ENCODE peak calls at places on chromosomes 12 and 14, in seven cellular contexts. One of them, this sample, is unnamed.

GRCh38 chr12:45591635-45592034 is 137.9 kb upstream of the ARID2 start:
- DNase-seq in HS-5: no peak
- DNase-seq in T-helper 2 cell treated with Interferon-gamma antibody and Interleukin-4, amounts not matched to agents 5 μg/mL and 100 μg/mL, for 36 hours: no peak
- DNase-seq in foreskin fibroblast: no peak
- DNase-seq in Ammon's horn: no peak
- DNase-seq in activated naive CD4-positive, alpha-beta T cell treated with Interleukin-2 at 50 U/mL for 16 hours: no peak
- DNase-seq in amygdala: no peak
- DNase-seq in this sample: no peak

GRCh38 chr12:64694130-64695078 is 64.8 kb downstream of the GNS start:
- DNase-seq in HS-5: no peak
- DNase-seq in T-helper 2 cell treated with Interferon-gamma antibody and Interleukin-4, amounts not matched to agents 5 μg/mL and 100 μg/mL, for 36 hours: no peak
- DNase-seq in foreskin fibroblast: no peak
- DNase-seq in Ammon's horn: no peak
- DNase-seq in activated naive CD4-positive, alpha-beta T cell treated with Interleukin-2 at 50 U/mL for 16 hours: no peak
- DNase-seq in amygdala: no peak
- DNase-seq in this sample: no peak

GRCh38 chr12:10030446-10030845 is at the start of gene CLEC9A:
- DNase-seq in HS-5: no peak
- DNase-seq in T-helper 2 cell treated with Interferon-gamma antibody and Interleukin-4, amounts not matched to agents 5 μg/mL and 100 μg/mL, for 36 hours: no peak
- DNase-seq in foreskin fibroblast: no peak
- DNase-seq in Ammon's horn: no peak
- DNase-seq in activated naive CD4-positive, alpha-beta T cell treated with Interleukin-2 at 50 U/mL for 16 hours: no peak
- DNase-seq in amygdala: no peak
- DNase-seq in this sample: no peak

GRCh38 chr12:48758186-48758585 is 30.7 kb downstream of the ADCY6 start:
- DNase-seq in HS-5: no peak
- DNase-seq in T-helper 2 cell treated with Interferon-gamma antibody and Interleukin-4, amounts not matched to agents 5 μg/mL and 100 μg/mL, for 36 hours: no peak
- DNase-seq in foreskin fibroblast: peak; percentile 41
- DNase-seq in Ammon's horn: no peak
- DNase-seq in activated naive CD4-positive, alpha-beta T cell treated with Interleukin-2 at 50 U/mL for 16 hours: no peak
- DNase-seq in amygdala: no peak
- DNase-seq in this sample: no peak

GRCh38 chr12:14007638-14008037 is 26.2 kb upstream of the GRIN2B start:
- DNase-seq in HS-5: no peak
- DNase-seq in T-helper 2 cell treated with Interferon-gamma antibody and Interleukin-4, amounts not matched to agents 5 μg/mL and 100 μg/mL, for 36 hours: no peak
- DNase-seq in foreskin fibroblast: no peak
- DNase-seq in Ammon's horn: no peak
- DNase-seq in activated naive CD4-positive, alpha-beta T cell treated with Interleukin-2 at 50 U/mL for 16 hours: no peak
- DNase-seq in amygdala: no peak
- DNase-seq in this sample: no peak

GRCh38 chr12:122668268-122668667 is 34.9 kb downstream of the HCAR2 start:
- DNase-seq in HS-5: no peak
- DNase-seq in T-helper 2 cell treated with Interferon-gamma antibody and Interleukin-4, amounts not matched to agents 5 μg/mL and 100 μg/mL, for 36 hours: no peak
- DNase-seq in foreskin fibroblast: no peak
- DNase-seq in Ammon's horn: no peak
- DNase-seq in activated naive CD4-positive, alpha-beta T cell treated with Interleukin-2 at 50 U/mL for 16 hours: no peak
- DNase-seq in amygdala: no peak
- DNase-seq in this sample: no peak

GRCh38 chr12:80648866-80649265 is 58.6 kb upstream of the MYF6 start:
- DNase-seq in HS-5: peak; percentile 62
- DNase-seq in T-helper 2 cell treated with Interferon-gamma antibody and Interleukin-4, amounts not matched to agents 5 μg/mL and 100 μg/mL, for 36 hours: no peak
- DNase-seq in foreskin fibroblast: peak; percentile 83
- DNase-seq in Ammon's horn: no peak
- DNase-seq in activated naive CD4-positive, alpha-beta T cell treated with Interleukin-2 at 50 U/mL for 16 hours: no peak
- DNase-seq in amygdala: no peak
- DNase-seq in this sample: no peak

GRCh38 chr12:108193922-108194321 is 64.8 kb downstream of the WSCD2 start:
- DNase-seq in HS-5: no peak
- DNase-seq in T-helper 2 cell treated with Interferon-gamma antibody and Interleukin-4, amounts not matched to agents 5 μg/mL and 100 μg/mL, for 36 hours: no peak
- DNase-seq in foreskin fibroblast: peak; percentile 8
- DNase-seq in Ammon's horn: peak; percentile 27
- DNase-seq in activated naive CD4-positive, alpha-beta T cell treated with Interleukin-2 at 50 U/mL for 16 hours: peak; percentile 4
- DNase-seq in amygdala: no peak
- DNase-seq in this sample: no peak

GRCh38 chr14:77124345-77125274 is 17.0 kb downstream of the ZDHHC22 start:
- DNase-seq in HS-5: no peak
- DNase-seq in T-helper 2 cell treated with Interferon-gamma antibody and Interleukin-4, amounts not matched to agents 5 μg/mL and 100 μg/mL, for 36 hours: peak; percentile 63
- DNase-seq in foreskin fibroblast: peak; percentile 69
- DNase-seq in Ammon's horn: peak; percentile 78
- DNase-seq in activated naive CD4-positive, alpha-beta T cell treated with Interleukin-2 at 50 U/mL for 16 hours: peak; percentile 61
- DNase-seq in amygdala: peak; percentile 81
- DNase-seq in this sample: peak; percentile 18

GRCh38 chr12:66130267-66131066 is at the start of gene LLPH:
- DNase-seq in HS-5: no peak
- DNase-seq in T-helper 2 cell treated with Interferon-gamma antibody and Interleukin-4, amounts not matched to agents 5 μg/mL and 100 μg/mL, for 36 hours: peak; percentile 89
- DNase-seq in foreskin fibroblast: peak; percentile 94
- DNase-seq in Ammon's horn: peak; percentile 89
- DNase-seq in activated naive CD4-positive, alpha-beta T cell treated with Interleukin-2 at 50 U/mL for 16 hours: peak; percentile 92
- DNase-seq in amygdala: peak; percentile 89
- DNase-seq in this sample: peak; percentile 72

GRCh38 chr14:22466520-22466919 is 122.5 kb downstream of the DAD1 start:
- DNase-seq in HS-5: peak; percentile 6
- DNase-seq in T-helper 2 cell treated with Interferon-gamma antibody and Interleukin-4, amounts not matched to agents 5 μg/mL and 100 μg/mL, for 36 hours: no peak
- DNase-seq in foreskin fibroblast: peak; percentile 47
- DNase-seq in Ammon's horn: no peak
- DNase-seq in activated naive CD4-positive, alpha-beta T cell treated with Interleukin-2 at 50 U/mL for 16 hours: no peak
- DNase-seq in amygdala: no peak
- DNase-seq in this sample: no peak

GRCh38 chr14:37824936-37825698 is 229.7 kb downstream of the TTC6 start:
- DNase-seq in HS-5: no peak
- DNase-seq in T-helper 2 cell treated with Interferon-gamma antibody and Interleukin-4, amounts not matched to agents 5 μg/mL and 100 μg/mL, for 36 hours: no peak
- DNase-seq in foreskin fibroblast: peak; percentile 1
- DNase-seq in Ammon's horn: no peak
- DNase-seq in activated naive CD4-positive, alpha-beta T cell treated with Interleukin-2 at 50 U/mL for 16 hours: no peak
- DNase-seq in amygdala: no peak
- DNase-seq in this sample: no peak

GRCh38 chr14:31668348-31668747 is 107.1 kb downstream of the NUBPL start:
- DNase-seq in HS-5: no peak
- DNase-seq in T-helper 2 cell treated with Interferon-gamma antibody and Interleukin-4, amounts not matched to agents 5 μg/mL and 100 μg/mL, for 36 hours: no peak
- DNase-seq in foreskin fibroblast: no peak
- DNase-seq in Ammon's horn: no peak
- DNase-seq in activated naive CD4-positive, alpha-beta T cell treated with Interleukin-2 at 50 U/mL for 16 hours: no peak
- DNase-seq in amygdala: no peak
- DNase-seq in this sample: no peak

GRCh38 chr12:99809921-99810320 is 162.4 kb downstream of the GARIN6 start:
- DNase-seq in HS-5: no peak
- DNase-seq in T-helper 2 cell treated with Interferon-gamma antibody and Interleukin-4, amounts not matched to agents 5 μg/mL and 100 μg/mL, for 36 hours: no peak
- DNase-seq in foreskin fibroblast: no peak
- DNase-seq in Ammon's horn: no peak
- DNase-seq in activated naive CD4-positive, alpha-beta T cell treated with Interleukin-2 at 50 U/mL for 16 hours: no peak
- DNase-seq in amygdala: no peak
- DNase-seq in this sample: no peak

GRCh38 chr12:27940756-27941402 is 31.7 kb downstream of the PTHLH start:
- DNase-seq in HS-5: peak; percentile 62
- DNase-seq in T-helper 2 cell treated with Interferon-gamma antibody and Interleukin-4, amounts not matched to agents 5 μg/mL and 100 μg/mL, for 36 hours: peak; percentile 47
- DNase-seq in foreskin fibroblast: peak; percentile 87
- DNase-seq in Ammon's horn: peak; percentile 72
- DNase-seq in activated naive CD4-positive, alpha-beta T cell treated with Interleukin-2 at 50 U/mL for 16 hours: peak; percentile 82
- DNase-seq in amygdala: peak; percentile 59
- DNase-seq in this sample: peak; percentile 63

GRCh38 chr12:16611146-16611545 is 5.2 kb upstream of the LMO3 start:
- DNase-seq in HS-5: no peak
- DNase-seq in T-helper 2 cell treated with Interferon-gamma antibody and Interleukin-4, amounts not matched to agents 5 μg/mL and 100 μg/mL, for 36 hours: no peak
- DNase-seq in foreskin fibroblast: no peak
- DNase-seq in Ammon's horn: no peak
- DNase-seq in activated naive CD4-positive, alpha-beta T cell treated with Interleukin-2 at 50 U/mL for 16 hours: no peak
- DNase-seq in amygdala: no peak
- DNase-seq in this sample: no peak

GRCh38 chr12:68370006-68370590 is 37.9 kb upstream of the MDM1 start:
- DNase-seq in HS-5: no peak
- DNase-seq in T-helper 2 cell treated with Interferon-gamma antibody and Interleukin-4, amounts not matched to agents 5 μg/mL and 100 μg/mL, for 36 hours: no peak
- DNase-seq in foreskin fibroblast: no peak
- DNase-seq in Ammon's horn: no peak
- DNase-seq in activated naive CD4-positive, alpha-beta T cell treated with Interleukin-2 at 50 U/mL for 16 hours: no peak
- DNase-seq in amygdala: no peak
- DNase-seq in this sample: no peak

GRCh38 chr14:38210587-38211257 is 3.0 kb downstream of the SSTR1 start:
- DNase-seq in HS-5: no peak
- DNase-seq in T-helper 2 cell treated with Interferon-gamma antibody and Interleukin-4, amounts not matched to agents 5 μg/mL and 100 μg/mL, for 36 hours: no peak
- DNase-seq in foreskin fibroblast: peak; percentile 87
- DNase-seq in Ammon's horn: no peak
- DNase-seq in activated naive CD4-positive, alpha-beta T cell treated with Interleukin-2 at 50 U/mL for 16 hours: no peak
- DNase-seq in amygdala: peak; percentile 6
- DNase-seq in this sample: no peak

GRCh38 chr12:72271741-72272661 is at the start of gene TRHDE:
- DNase-seq in HS-5: no peak
- DNase-seq in T-helper 2 cell treated with Interferon-gamma antibody and Interleukin-4, amounts not matched to agents 5 μg/mL and 100 μg/mL, for 36 hours: no peak
- DNase-seq in foreskin fibroblast: peak; percentile 83
- DNase-seq in Ammon's horn: peak; percentile 28
- DNase-seq in activated naive CD4-positive, alpha-beta T cell treated with Interleukin-2 at 50 U/mL for 16 hours: no peak
- DNase-seq in amygdala: peak; percentile 52
- DNase-seq in this sample: no peak

GRCh38 chr14:30375280-30375892 is 183.6 kb upstream of the G2E3 start:
- DNase-seq in HS-5: peak; percentile 15
- DNase-seq in T-helper 2 cell treated with Interferon-gamma antibody and Interleukin-4, amounts not matched to agents 5 μg/mL and 100 μg/mL, for 36 hours: peak; percentile 45
- DNase-seq in foreskin fibroblast: peak; percentile 75
- DNase-seq in Ammon's horn: peak; percentile 41
- DNase-seq in activated naive CD4-positive, alpha-beta T cell treated with Interleukin-2 at 50 U/mL for 16 hours: peak; percentile 62
- DNase-seq in amygdala: peak; percentile 50
- DNase-seq in this sample: peak; percentile 74

GRCh38 chr14:102690509-102691286 is 86.6 kb upstream of the TRAF3 start:
- DNase-seq in HS-5: no peak
- DNase-seq in T-helper 2 cell treated with Interferon-gamma antibody and Interleukin-4, amounts not matched to agents 5 μg/mL and 100 μg/mL, for 36 hours: no peak
- DNase-seq in foreskin fibroblast: no peak
- DNase-seq in Ammon's horn: no peak
- DNase-seq in activated naive CD4-positive, alpha-beta T cell treated with Interleukin-2 at 50 U/mL for 16 hours: no peak
- DNase-seq in amygdala: no peak
- DNase-seq in this sample: no peak

GRCh38 chr14:104296388-104297312 is 158.3 kb downstream of the KIF26A start:
- DNase-seq in HS-5: no peak
- DNase-seq in T-helper 2 cell treated with Interferon-gamma antibody and Interleukin-4, amounts not matched to agents 5 μg/mL and 100 μg/mL, for 36 hours: no peak
- DNase-seq in foreskin fibroblast: no peak
- DNase-seq in Ammon's horn: no peak
- DNase-seq in activated naive CD4-positive, alpha-beta T cell treated with Interleukin-2 at 50 U/mL for 16 hours: no peak
- DNase-seq in amygdala: no peak
- DNase-seq in this sample: no peak

GRCh38 chr12:77746108-77746507 is 84.6 kb upstream of the NAV3 start:
- DNase-seq in HS-5: no peak
- DNase-seq in T-helper 2 cell treated with Interferon-gamma antibody and Interleukin-4, amounts not matched to agents 5 μg/mL and 100 μg/mL, for 36 hours: no peak
- DNase-seq in foreskin fibroblast: no peak
- DNase-seq in Ammon's horn: no peak
- DNase-seq in activated naive CD4-positive, alpha-beta T cell treated with Interleukin-2 at 50 U/mL for 16 hours: no peak
- DNase-seq in amygdala: no peak
- DNase-seq in this sample: no peak

GRCh38 chr12:102958073-102958829 is 777 bp downstream of the ASCL1 start:
- DNase-seq in HS-5: no peak
- DNase-seq in T-helper 2 cell treated with Interferon-gamma antibody and Interleukin-4, amounts not matched to agents 5 μg/mL and 100 μg/mL, for 36 hours: peak; percentile 23
- DNase-seq in foreskin fibroblast: peak; percentile 47
- DNase-seq in Ammon's horn: peak; percentile 30
- DNase-seq in activated naive CD4-positive, alpha-beta T cell treated with Interleukin-2 at 50 U/mL for 16 hours: no peak
- DNase-seq in amygdala: peak; percentile 51
- DNase-seq in this sample: no peak

GRCh38 chr12:97003276-97003675 is 96.2 kb downstream of the NEDD1 start:
- DNase-seq in HS-5: no peak
- DNase-seq in T-helper 2 cell treated with Interferon-gamma antibody and Interleukin-4, amounts not matched to agents 5 μg/mL and 100 μg/mL, for 36 hours: no peak
- DNase-seq in foreskin fibroblast: no peak
- DNase-seq in Ammon's horn: no peak
- DNase-seq in activated naive CD4-positive, alpha-beta T cell treated with Interleukin-2 at 50 U/mL for 16 hours: no peak
- DNase-seq in amygdala: no peak
- DNase-seq in this sample: no peak

GRCh38 chr12:121536058-121536928 is 44.5 kb downstream of the KDM2B start:
- DNase-seq in HS-5: no peak
- DNase-seq in T-helper 2 cell treated with Interferon-gamma antibody and Interleukin-4, amounts not matched to agents 5 μg/mL and 100 μg/mL, for 36 hours: peak; percentile 11
- DNase-seq in foreskin fibroblast: peak; percentile 93
- DNase-seq in Ammon's horn: peak; percentile 91
- DNase-seq in activated naive CD4-positive, alpha-beta T cell treated with Interleukin-2 at 50 U/mL for 16 hours: peak; percentile 50
- DNase-seq in amygdala: peak; percentile 84
- DNase-seq in this sample: peak; percentile 76

GRCh38 chr12:28114488-28114887 is 75.8 kb upstream of the CCDC91 start:
- DNase-seq in HS-5: peak; percentile 42
- DNase-seq in T-helper 2 cell treated with Interferon-gamma antibody and Interleukin-4, amounts not matched to agents 5 μg/mL and 100 μg/mL, for 36 hours: no peak
- DNase-seq in foreskin fibroblast: peak; percentile 26
- DNase-seq in Ammon's horn: no peak
- DNase-seq in activated naive CD4-positive, alpha-beta T cell treated with Interleukin-2 at 50 U/mL for 16 hours: no peak
- DNase-seq in amygdala: no peak
- DNase-seq in this sample: no peak

GRCh38 chr12:76878045-76878898 is 547 bp downstream of the CSRP2 start:
- DNase-seq in HS-5: no peak
- DNase-seq in T-helper 2 cell treated with Interferon-gamma antibody and Interleukin-4, amounts not matched to agents 5 μg/mL and 100 μg/mL, for 36 hours: no peak
- DNase-seq in foreskin fibroblast: peak; percentile 33
- DNase-seq in Ammon's horn: no peak
- DNase-seq in activated naive CD4-positive, alpha-beta T cell treated with Interleukin-2 at 50 U/mL for 16 hours: peak; percentile 6
- DNase-seq in amygdala: no peak
- DNase-seq in this sample: no peak

GRCh38 chr12:124213606-124214347 is 81.1 kb upstream of the RFLNA start:
- DNase-seq in HS-5: no peak
- DNase-seq in T-helper 2 cell treated with Interferon-gamma antibody and Interleukin-4, amounts not matched to agents 5 μg/mL and 100 μg/mL, for 36 hours: no peak
- DNase-seq in foreskin fibroblast: no peak
- DNase-seq in Ammon's horn: no peak
- DNase-seq in activated naive CD4-positive, alpha-beta T cell treated with Interleukin-2 at 50 U/mL for 16 hours: no peak
- DNase-seq in amygdala: no peak
- DNase-seq in this sample: no peak

GRCh38 chr12:27237790-27238771 is 6.0 kb upstream of the STK38L start:
- DNase-seq in HS-5: no peak
- DNase-seq in T-helper 2 cell treated with Interferon-gamma antibody and Interleukin-4, amounts not matched to agents 5 μg/mL and 100 μg/mL, for 36 hours: peak; percentile 20
- DNase-seq in foreskin fibroblast: peak; percentile 17
- DNase-seq in Ammon's horn: peak; percentile 47
- DNase-seq in activated naive CD4-positive, alpha-beta T cell treated with Interleukin-2 at 50 U/mL for 16 hours: no peak
- DNase-seq in amygdala: no peak
- DNase-seq in this sample: no peak

This sample was measured in tibial nerve.